ENCODE peak calls at places on chromosome 9, in eight cellular contexts. W is GM20000, G is RWPE1, Z is natural killer cell, O is fibroblast of pulmonary artery, Y is PC-3, T is brain microvascular endothelial cell, A is cardiac muscle cell. I is an unnamed sample.

GRCh38 chr9:124040186-124040920 is 28.8 kb downstream of the LHX2 start:
- DNase-seq in A (peak), W (no peak), O (peak), T (peak), Z (no peak), Y (no peak), G (no peak), I (no peak)

GRCh38 chr9:137381501-137382443 is 41.2 kb downstream of the EXD3 start:
- DNase-seq in W (no peak), T (no peak), A (no peak), Z (no peak), G (no peak), Y (no peak), O (no peak), I (no peak)

GRCh38 chr9:97632406-97632991 is 669 bp downstream of the TSTD2 start:
- DNase-seq in O (peak), A (peak), Y (no peak), G (no peak), W (no peak), Z (no peak), T (peak), I (no peak)

GRCh38 chr9:134895849-134896833 is 15.5 kb downstream of the FCN2 start:
- DNase-seq in W (no peak), G (peak), A (peak), O (peak), T (peak), Y (peak), Z (no peak), I (peak)

GRCh38 chr9:79565245-79565644 is 6.5 kb upstream of the TLE4 start:
- DNase-seq in G (peak), T (no peak), A (no peak), W (peak), O (no peak), Z (no peak), Y (peak), I (no peak)

GRCh38 chr9:79489241-79490000 is 82.3 kb upstream of the TLE4 start:
- DNase-seq in G (peak), W (no peak), Y (peak), A (peak), Z (no peak), O (peak), T (peak), I (no peak)

GRCh38 chr9:111438576-111439235 is 45.5 kb downstream of the ECPAS start:
- DNase-seq in Y (no peak), G (no peak), Z (no peak), W (no peak), T (peak), A (peak), O (peak), I (no peak)

GRCh38 chr9:14437336-14438231 is 123.6 kb upstream of the NFIB start:
- DNase-seq in G (no peak), T (no peak), Z (no peak), W (no peak), O (peak), Y (no peak), A (no peak), I (no peak)

GRCh38 chr9:104907278-104907951 is 20.5 kb downstream of the ABCA1 start:
- DNase-seq in G (peak), Z (no peak), T (peak), A (peak), W (no peak), Y (peak), O (peak), I (no peak)

GRCh38 chr9:110334871-110335270 is 2.8 kb downstream of the TXNDC8 start:
- DNase-seq in W (no peak), Z (no peak), A (no peak), T (no peak), G (no peak), O (no peak), Y (no peak), I (no peak)

GRCh38 chr9:110337727-110338522 is at the start of gene TXNDC8:
- DNase-seq in Y (no peak), Z (no peak), T (no peak), O (peak), W (no peak), G (no peak), A (peak), I (no peak)

GRCh38 chr9:110343537-110343936 is 5.9 kb upstream of the TXNDC8 start:
- DNase-seq in O (no peak), T (no peak), A (no peak), W (no peak), Y (no peak), Z (no peak), G (no peak), I (no peak)

GRCh38 chr9:110340306-110340705 is 2.6 kb upstream of the TXNDC8 start:
- DNase-seq in T (peak), O (peak), W (no peak), G (no peak), A (peak), Z (no peak), Y (peak), I (no peak)
- TF ChIP-seq CTCF in T (peak), O (peak), W (no peak), G (peak), A (peak), Z (no peak), Y (peak), I (peak)

DNA sequence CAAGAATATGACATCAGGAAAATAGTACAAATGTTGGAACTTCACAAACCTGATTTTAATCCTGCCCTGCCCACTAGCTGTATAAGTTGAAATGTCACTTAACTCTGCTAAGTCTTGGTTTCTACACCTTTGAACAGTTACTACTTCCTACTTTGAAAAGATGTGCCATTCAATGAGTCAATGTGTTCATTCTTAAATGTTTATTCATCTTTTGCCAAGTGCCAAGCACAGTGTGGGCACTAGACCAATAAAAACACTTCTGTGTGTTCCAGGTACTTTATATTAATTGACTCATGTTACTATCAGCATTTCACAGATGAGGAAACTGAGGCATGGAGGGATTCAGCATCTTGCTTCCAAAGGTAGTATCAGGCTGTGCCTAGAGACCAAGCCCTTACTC is 12.8 kb downstream of the PDCL start:
- DNase-seq in W (no peak), T (no peak), O (no peak), A (no peak), Y (no peak), G (no peak), Z (no peak), I (no peak)
- TF ChIP-seq CTCF in W (no peak), T (no peak), O (no peak), A (no peak), Y (no peak), G (no peak), Z (no peak), I (no peak)

GRCh38 chr9:115204827-115205506 is 87.0 kb upstream of the TNC start:
- DNase-seq in G (peak), T (peak), Z (no peak), W (peak), O (peak), A (peak), Y (peak), I (no peak)
- TF ChIP-seq CTCF in G (no peak), T (no peak), Z (no peak), W (no peak), O (no peak), A (no peak), Y (no peak), I (no peak)

GRCh38 chr9:98709968-98710965 is 1.5 kb upstream of the GABBR2 start:
- DNase-seq in T (peak), G (peak), Y (peak), O (peak), Z (no peak), W (no peak), A (peak), I (no peak)

GRCh38 chr9:98707158-98708102 is 1.3 kb downstream of the GABBR2 start:
- DNase-seq in Z (no peak), T (peak), G (peak), W (peak), O (peak), A (peak), Y (peak), I (peak)

GRCh38 chr9:98706651-98707103 is 2.1 kb downstream of the GABBR2 start:
- DNase-seq in T (peak), G (no peak), W (no peak), Z (no peak), A (peak), O (peak), Y (peak), I (no peak)

GRCh38 chr9:98708103-98708932 is 417 bp downstream of the GABBR2 start:
- DNase-seq in Y (no peak), O (no peak), A (no peak), G (peak), Z (no peak), W (peak), T (no peak), I (no peak)

GRCh38 chr9:98708933-98709911 is at the start of gene GABBR2:
- DNase-seq in G (no peak), O (no peak), W (peak), T (no peak), Y (no peak), A (no peak), Z (no peak), I (no peak)
- TF ChIP-seq CTCF in G (no peak), O (no peak), W (no peak), T (no peak), Y (no peak), A (no peak), Z (no peak), I (no peak)

I was measured in type B pancreatic cell.